ENCODE peak calls at places on chromosomes 16 and 17, in four cellular contexts. R, E, D and L are unnamed samples.

GRCh38 chr16:23952128-23953041 is 116.6 kb downstream of the PRKCB start:
- DNase-seq in R (no peak), E (peak; percentile 15), D (peak; percentile 53), L (peak; percentile 3)

GRCh38 chr16:83652898-83653297 is 154.9 kb upstream of the HSBP1 start:
- DNase-seq in R (no peak), E (no peak), D (no peak), L (no peak)

GRCh38 chr17:74952431-74953128 is 16.9 kb downstream of the OTOP3 start:
- DNase-seq in R (no peak), E (no peak), D (no peak), L (peak; percentile 84)

GRCh38 chr17:82545071-82545462 is 25.5 kb downstream of the FOXK2 start:
- DNase-seq in R (no peak), E (no peak), D (no peak), L (no peak)

GRCh38 chr17:79005063-79005861 is 4.3 kb downstream of the CANT1 start:
- DNase-seq in R (no peak), E (no peak), D (peak; percentile 89), L (peak; percentile 93)

GRCh38 chr17:20236586-20237227 is 227.5 kb downstream of the SPECC1 start:
- DNase-seq in R (no peak), E (no peak), D (no peak), L (no peak)

GRCh38 chr17:78127240-78127887 is 1.2 kb downstream of the TMC6 start:
- DNase-seq in R (no peak), E (peak; percentile 62), D (no peak), L (peak; percentile 74)

GRCh38 chr17:64192588-64192987 is 62.6 kb upstream of the ERN1 start:
- DNase-seq in R (no peak), E (no peak), D (no peak), L (no peak)